ENCODE peak calls at places on chromosomes 6 and 20, in six cellular contexts. M is HCT116, W is K562, U is H1, J is HepG2, I is GM12878. Q is an unnamed sample.
A peak's percentile ranks its signal among the peaks of the same experiment; 100 is the strongest.

GRCh38 chr6:142867988-142868818 is 76.8 kb downstream of the HIVEP2 start:
- DNase-seq in M (no peak), W (no peak), U (no peak), J (peak; percentile 99), I (no peak), Q (no peak)

GRCh38 chr6:43468748-43469681 is 8.4 kb upstream of the TJAP1 start:
- DNase-seq in M (no peak), W (no peak), U (no peak), J (no peak), I (no peak), Q (no peak)

GRCh38 chr20:2705931-2706645 is 13.5 kb downstream of the EBF4 start:
- DNase-seq in M (no peak), W (no peak), U (no peak), J (no peak), I (no peak), Q (no peak)

GRCh38 chr6:69887026-69887425 is 20.7 kb downstream of the COL19A1 start:
- DNase-seq in M (no peak), W (no peak), U (no peak), J (no peak), I (no peak), Q (no peak)

GRCh38 chr6:89828988-89829590 is 591 bp upstream of the CASP8AP2 start:
- DNase-seq in M (no peak), W (no peak), U (no peak), J (no peak), I (no peak), Q (no peak)

GRCh38 chr6:161186173-161186769 is 87.6 kb downstream of the AGPAT4 start:
- DNase-seq in M (peak; percentile 22), W (no peak), U (no peak), J (no peak), I (no peak), Q (no peak)

GRCh38 chr6:125421853-125422252 is 120.1 kb upstream of the HDDC2 start:
- DNase-seq in M (no peak), W (no peak), U (peak; percentile 63), J (no peak), I (no peak), Q (peak; percentile 71)

GRCh38 chr6:123001540-123001939 is 5.5 kb downstream of the CLVS2 start:
- DNase-seq in M (no peak), W (no peak), U (no peak), J (no peak), I (no peak), Q (no peak)

GRCh38 chr6:71349976-71350615 is 61.5 kb downstream of the OGFRL1 start:
- DNase-seq in M (no peak), W (no peak), U (no peak), J (no peak), I (no peak), Q (no peak)

GRCh38 chr20:1804129-1804503 is 91.1 kb upstream of the SIRPA start:
- DNase-seq in M (no peak), W (no peak), U (no peak), J (no peak), I (no peak), Q (no peak)

GRCh38 chr20:13344671-13345070 is 123.6 kb downstream of the ISM1 start:
- DNase-seq in M (no peak), W (no peak), U (no peak), J (no peak), I (no peak), Q (no peak)

GRCh38 chr6:90663873-90664272 is 77.0 kb upstream of the MAP3K7 start:
- DNase-seq in M (peak; percentile 18), W (no peak), U (no peak), J (no peak), I (no peak), Q (no peak)

GRCh38 chr20:20423117-20423516 is 55.2 kb downstream of the INSM1 start:
- DNase-seq in M (no peak), W (no peak), U (no peak), J (no peak), I (no peak), Q (no peak)

GRCh38 chr20:64234291-64234791 is 21.2 kb upstream of the PCMTD2 start:
- DNase-seq in M (no peak), W (no peak), U (no peak), J (no peak), I (no peak), Q (no peak)

GRCh38 chr20:9270831-9271230 is 201.9 kb downstream of the PLCB4 start:
- DNase-seq in M (no peak), W (no peak), U (no peak), J (no peak), I (no peak), Q (no peak)

GRCh38 chr20:23370873-23371272 is 8.9 kb downstream of the GZF1 start:
- DNase-seq in M (no peak), W (no peak), U (no peak), J (no peak), I (no peak), Q (no peak)

GRCh38 chr20:32333988-32334885 is 23.9 kb upstream of the ASXL1 start:
- DNase-seq in M (no peak), W (peak; percentile 66), U (no peak), J (no peak), I (no peak), Q (no peak)

GRCh38 chr6:17015551-17016381 is 86.1 kb upstream of the STMND1 start:
- DNase-seq in M (no peak), W (peak; percentile 17), U (no peak), J (no peak), I (no peak), Q (no peak)

GRCh38 chr6:153790881-153791473 is 248.1 kb upstream of the OPRM1 start:
- DNase-seq in M (peak; percentile 15), W (no peak), U (no peak), J (peak; percentile 37), I (no peak), Q (peak; percentile 3)

GRCh38 chr6:6866656-6867390 is 240.9 kb upstream of the RREB1 start:
- DNase-seq in M (no peak), W (no peak), U (no peak), J (no peak), I (no peak), Q (no peak)

GRCh38 chr20:32702706-32703425 is 29.1 kb upstream of the C20orf203 start:
- DNase-seq in M (no peak), W (no peak), U (no peak), J (no peak), I (no peak), Q (no peak)

GRCh38 chr20:45181639-45182038 is 6.9 kb downstream of the PI3 start:
- DNase-seq in M (no peak), W (no peak), U (no peak), J (no peak), I (no peak), Q (peak; percentile 22)

GRCh38 chr6:14621518-14621917 is 503.9 kb downstream of the CD83 start:
- DNase-seq in M (no peak), W (no peak), U (no peak), J (no peak), I (no peak), Q (no peak)

GRCh38 chr6:149107973-149108372 is 209.5 kb upstream of the TAB2 start:
- DNase-seq in M (no peak), W (no peak), U (no peak), J (no peak), I (no peak), Q (no peak)

GRCh38 chr6:11222385-11223277 is 9.8 kb downstream of the NEDD9 start:
- DNase-seq in M (no peak), W (no peak), U (no peak), J (no peak), I (no peak), Q (no peak)

GRCh38 chr6:52724406-52725121 is 38.7 kb downstream of the GSTA2 start:
- DNase-seq in M (peak; percentile 63), W (peak; percentile 65), U (peak; percentile 75), J (peak; percentile 79), I (peak; percentile 55), Q (peak; percentile 32)

GRCh38 chr6:151999194-151999593 is 191.7 kb downstream of the ESR1 start:
- DNase-seq in M (no peak), W (no peak), U (no peak), J (no peak), I (no peak), Q (no peak)

GRCh38 chr6:64280569-64280968 is 645.0 kb downstream of the PHF3 start:
- DNase-seq in M (no peak), W (no peak), U (no peak), J (peak; percentile 21), I (no peak), Q (no peak)

GRCh38 chr6:31814677-31815024 is 432 bp downstream of the HSPA1L start:
- DNase-seq in M (peak; percentile 90), W (peak; percentile 94), U (peak; percentile 81), J (peak; percentile 96), I (peak; percentile 67), Q (peak; percentile 92)

GRCh38 chr6:55474386-55474785 is 104.6 kb downstream of the HMGCLL1 start:
- DNase-seq in M (no peak), W (no peak), U (no peak), J (no peak), I (no peak), Q (no peak)
- TF ChIP-seq ZNF274 in M (no peak), W (no peak), U (no peak), J (no peak), I (no peak), Q (no peak)

GRCh38 chr20:49712918-49713778 is 530 bp downstream of the B4GALT5 start:
- DNase-seq in M (no peak), W (peak; percentile 68), U (peak; percentile 80), J (no peak), I (no peak), Q (no peak)
- TF ChIP-seq ZNF274 in M (no peak), W (no peak), U (no peak), J (peak; percentile 64), I (no peak), Q (no peak)

GRCh38 chr6:158561247-158561884 is 1.5 kb downstream of the TMEM181 start:
- DNase-seq in M (no peak), W (no peak), U (no peak), J (no peak), I (no peak), Q (no peak)
- TF ChIP-seq ZNF274 in M (no peak), W (no peak), U (no peak), J (peak; percentile 20), I (no peak), Q (no peak)

GRCh38 chr20:18174906-18175683 is 37.4 kb downstream of the KAT14 start:
- DNase-seq in M (no peak), W (no peak), U (no peak), J (no peak), I (no peak), Q (no peak)

GRCh38 chr20:18180815-18181214 is 43.2 kb downstream of the KAT14 start:
- DNase-seq in M (no peak), W (no peak), U (no peak), J (no peak), I (no peak), Q (no peak)

GRCh38 chr20:18172379-18172778 is 34.7 kb downstream of the KAT14 start:
- DNase-seq in M (no peak), W (no peak), U (no peak), J (no peak), I (no peak), Q (no peak)

DNA sequence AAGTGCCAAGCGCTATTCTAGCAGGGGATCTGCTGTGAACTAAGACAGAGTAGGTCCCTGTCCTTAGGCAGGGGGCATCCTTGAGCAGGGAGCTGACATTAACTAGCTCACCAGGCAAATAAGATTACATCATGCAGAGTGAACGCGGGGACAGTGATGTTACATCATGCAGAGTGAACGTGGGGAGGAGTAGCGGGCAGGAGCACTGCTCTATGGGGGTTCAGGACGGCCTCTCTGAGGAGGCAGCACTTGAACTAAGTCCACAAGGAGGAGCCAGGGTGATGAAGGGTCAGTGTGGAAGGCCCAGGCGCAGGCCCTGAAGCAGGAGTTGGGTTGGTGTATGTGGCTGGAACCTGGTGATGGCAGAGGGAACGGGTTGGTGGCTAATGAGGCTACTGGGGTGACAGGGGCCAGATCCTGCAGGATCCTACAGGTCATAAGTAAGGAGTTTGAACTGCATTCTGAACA is 38.7 kb downstream of the KAT14 start:
- DNase-seq in M (no peak), W (peak; percentile 7), U (peak; percentile 51), J (peak; percentile 56), I (no peak), Q (no peak)
- TF ChIP-seq ZNF274 in M (no peak), W (no peak), U (no peak), J (no peak), I (no peak), Q (no peak)